ENCODE peak calls at places on chromosomes 7 and 10, in four cellular contexts. P is heart left ventricle, S is transverse colon, V is IMR-90. H is an unnamed sample.

GRCh38 chr10:89153086-89153485 is 54.0 kb downstream of the CH25H start:
- DNase-seq in S (no peak), V (no peak), P (no peak), H (no peak)

GRCh38 chr7:80686576-80686975 is 48.1 kb downstream of the CD36 start:
- DNase-seq in P (no peak), V (peak), S (no peak), H (no peak)

GRCh38 chr7:44392618-44393010 is 67.2 kb upstream of the CAMK2B start:
- DNase-seq in P (no peak), S (no peak), V (no peak), H (no peak)

GRCh38 chr10:47113907-47114500 is 186.0 kb upstream of the GDF10 start:
- DNase-seq in V (no peak), S (no peak), P (no peak), H (no peak)

GRCh38 chr7:21767300-21767900 is 178.3 kb downstream of the CDCA7L start:
- DNase-seq in P (peak), S (peak), V (peak), H (peak)

GRCh38 chr7:48089415-48089975 is 430 bp downstream of the UPP1 start:
- DNase-seq in P (no peak), S (peak), V (no peak), H (no peak)

GRCh38 chr10:31757374-31757773 is 171.3 kb downstream of the ARHGAP12 start:
- DNase-seq in S (no peak), V (no peak), P (peak), H (no peak)

GRCh38 chr7:29639887-29640600 is 76.4 kb downstream of the PRR15 start:
- DNase-seq in V (no peak), S (no peak), P (no peak), H (no peak)

GRCh38 chr10:75552171-75552570 is 120.7 kb downstream of the LRMDA start:
- DNase-seq in P (no peak), S (no peak), V (no peak), H (no peak)

GRCh38 chr10:127834221-127834620 is 58.5 kb downstream of the CLRN3 start:
- DNase-seq in S (no peak), P (peak), V (no peak), H (no peak)

GRCh38 chr7:84913731-84914130 is 273.1 kb downstream of the SEMA3D start:
- DNase-seq in V (peak), P (no peak), S (no peak), H (no peak)

GRCh38 chr7:66076459-66077329 is 1.1 kb downstream of the ASL start:
- DNase-seq in P (no peak), S (peak), V (no peak), H (no peak)

GRCh38 chr7:32846630-32847225 is 44.8 kb downstream of the KBTBD2 start:
- DNase-seq in P (peak), S (peak), V (peak), H (peak)

GRCh38 chr10:86657011-86657395 is 2.7 kb downstream of the OPN4 start:
- DNase-seq in S (peak), V (no peak), P (no peak), H (no peak)

GRCh38 chr10:114697061-114697598 is 39.1 kb upstream of the ABLIM1 start:
- DNase-seq in V (peak), P (peak), S (no peak), H (no peak)

GRCh38 chr7:2698581-2699288 is 10.7 kb downstream of the AMZ1 start:
- DNase-seq in P (no peak), S (no peak), V (no peak), H (no peak)

GRCh38 chr7:139651308-139651707 is 126.5 kb downstream of the HIPK2 start:
- DNase-seq in P (no peak), S (no peak), V (peak), H (no peak)

GRCh38 chr7:27095897-27096755 is at the start of gene HOXA1:
- DNase-seq in V (peak), P (peak), S (peak), H (peak)

GRCh38 chr10:112701528-112702295 is 248.3 kb upstream of the TCF7L2 start:
- DNase-seq in S (no peak), V (no peak), P (no peak), H (no peak)

GRCh38 chr10:133045556-133046483 is 41.9 kb upstream of the ADGRA1 start:
- DNase-seq in S (no peak), P (no peak), V (no peak), H (no peak)

GRCh38 chr10:129893690-129894089 is 70.4 kb downstream of the EBF3 start:
- DNase-seq in P (peak), S (no peak), V (no peak), H (no peak)

GRCh38 chr7:56174346-56175085 is 58.3 kb upstream of the NUPR2 start:
- DNase-seq in S (no peak), P (no peak), V (no peak), H (no peak)

GRCh38 chr7:129550673-129551360 is 48.5 kb downstream of the SMKR1 start:
- DNase-seq in S (no peak), P (no peak), V (no peak), H (no peak)

GRCh38 chr10:119688033-119688508 is 36.9 kb downstream of the BAG3 start:
- DNase-seq in P (no peak), V (no peak), S (no peak), H (peak)

GRCh38 chr7:24125765-24126164 is 158.2 kb upstream of the NPY start:
- DNase-seq in V (no peak), S (no peak), P (no peak), H (no peak)

GRCh38 chr10:42990016-42990720 is 86.7 kb upstream of the RET start:
- DNase-seq in P (no peak), S (no peak), V (no peak), H (no peak)

GRCh38 chr10:78950656-78951587 is 117.8 kb upstream of the ZMIZ1 start:
- DNase-seq in S (no peak), V (no peak), P (peak), H (no peak)

GRCh38 chr10:91006001-91006751 is 85.3 kb upstream of the ANKRD1 start:
- DNase-seq in P (peak), S (peak), V (peak), H (peak)

GRCh38 chr7:138961159-138961558 is 20.0 kb downstream of the KIAA1549 start:
- DNase-seq in S (peak), V (no peak), P (no peak), H (no peak)

GRCh38 chr7:155299539-155300202 is 2.0 kb downstream of the INSIG1 start:
- DNase-seq in V (no peak), S (no peak), P (no peak), H (peak)

GRCh38 chr10:123102673-123103072 is 33.1 kb upstream of the HMX3 start:
- DNase-seq in V (no peak), S (no peak), P (no peak), H (no peak)

GRCh38 chr10:99419688-99420087 is 10.7 kb downstream of the GOT1 start:
- DNase-seq in P (no peak), V (no peak), S (no peak), H (no peak)

GRCh38 chr10:50991496-50992355 is 82.6 kb upstream of the PRKG1 start:
- DNase-seq in V (peak), S (peak), P (peak), H (no peak)
- TF ChIP-seq POLR2A in V (peak), S (peak), P (peak), H (no peak)

DNA sequence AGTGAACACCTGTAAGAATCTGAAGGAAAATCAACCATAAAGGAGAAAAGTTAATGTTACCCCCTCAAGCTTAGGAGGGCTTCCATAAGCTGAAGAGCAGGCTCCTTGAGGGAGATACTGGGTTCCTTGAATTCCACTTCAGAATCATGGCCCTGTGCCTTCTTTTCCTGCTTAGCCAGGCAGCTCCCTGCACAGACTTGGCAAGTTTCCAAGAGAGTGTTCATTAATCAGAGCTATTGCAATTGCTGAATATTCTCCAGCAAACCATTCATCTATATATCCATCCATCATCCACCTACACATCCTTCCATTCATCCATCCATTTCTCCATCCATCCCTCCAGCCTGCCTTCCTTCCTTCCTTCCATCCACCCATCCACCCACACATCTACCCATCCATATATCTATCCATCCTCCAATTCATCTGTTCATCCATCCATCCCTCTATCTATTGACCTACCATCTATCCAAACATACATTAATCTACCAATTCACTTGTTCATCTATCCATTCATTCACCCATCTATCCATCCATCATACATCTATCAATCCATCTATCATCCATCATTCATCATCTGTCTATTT is 574.4 kb downstream of the PTPRN2 start:
- DNase-seq in P (no peak), S (no peak), V (no peak), H (no peak)
- TF ChIP-seq POLR2A in P (no peak), S (no peak), V (no peak), H (no peak)

DNA sequence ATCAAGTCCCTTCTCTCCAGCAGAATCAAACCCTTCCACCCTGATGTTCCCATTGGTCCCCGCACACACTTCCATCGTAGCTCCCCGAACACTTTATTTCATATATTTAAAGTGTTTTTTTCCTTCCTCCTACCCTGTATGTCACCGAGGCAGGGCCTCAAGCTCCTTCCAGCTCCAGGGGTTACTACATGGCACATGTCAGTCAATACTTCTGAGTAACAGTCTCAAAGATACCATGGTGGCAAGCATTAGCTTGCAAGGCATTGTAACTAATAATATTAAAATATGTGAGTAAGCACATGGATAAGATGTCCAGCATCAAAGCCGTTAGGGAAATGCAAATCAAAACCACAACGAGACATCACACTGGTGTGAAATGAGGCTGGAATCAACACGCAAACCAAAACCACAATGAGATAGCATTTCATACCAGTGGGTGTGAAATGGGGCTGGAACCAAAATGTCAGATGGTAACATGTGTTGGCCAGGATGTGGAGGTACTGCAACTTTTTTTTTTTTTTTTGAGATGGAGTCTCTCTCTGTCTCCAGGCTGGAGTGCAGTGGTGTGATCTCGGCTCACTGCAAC is 124.9 kb upstream of the C1QL3 start:
- DNase-seq in V (no peak), S (no peak), P (no peak), H (peak)
- TF ChIP-seq POLR2A in V (no peak), S (no peak), P (no peak), H (no peak)

GRCh38 chr7:106112972-106113421 is 885 bp upstream of the SYPL1 start:
- DNase-seq in S (no peak), P (no peak), V (no peak), H (no peak)

GRCh38 chr7:106112118-106112971 is at the start of gene SYPL1:
- DNase-seq in S (peak), P (peak), V (peak), H (peak)

GRCh38 chr7:106110238-106110560 is 1.9 kb downstream of the SYPL1 start:
- DNase-seq in V (no peak), P (no peak), S (no peak), H (peak)

GRCh38 chr7:106110885-106111670 is 1.0 kb downstream of the SYPL1 start:
- DNase-seq in P (no peak), S (no peak), V (no peak), H (peak)

DNA sequence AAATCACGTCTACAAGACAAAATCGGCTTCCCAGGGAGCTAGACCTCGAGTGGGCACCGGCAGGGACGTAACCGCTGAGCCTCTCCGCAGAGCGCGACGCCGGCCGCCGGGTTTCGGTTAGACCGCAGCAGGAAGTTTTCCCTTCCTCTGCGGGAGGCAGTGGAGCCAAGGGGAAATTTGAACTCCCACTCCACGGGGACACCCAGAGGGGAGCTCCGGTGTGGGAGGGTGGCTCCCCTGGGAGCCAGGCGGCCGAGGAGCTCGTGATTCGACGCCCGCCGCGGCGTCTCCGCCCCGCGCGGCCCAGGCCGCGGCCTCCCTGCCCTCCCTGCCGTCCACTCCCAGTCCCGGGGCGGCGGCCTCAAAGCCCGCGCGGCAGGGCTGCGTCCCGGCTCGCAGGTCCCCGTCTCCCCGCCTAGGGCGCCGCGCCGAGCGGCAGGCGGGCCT is 418 bp downstream of the SYPL1 start:
- DNase-seq in V (no peak), P (peak), S (peak), H (peak)
- TF ChIP-seq POLR2A in V (peak), P (no peak), S (peak), H (peak)

GRCh38 chr7:135169936-135170222 is 628 bp downstream of the CYREN start:
- DNase-seq in V (no peak), P (no peak), S (no peak), H (no peak)

GRCh38 chr7:135168001-135168400 is 2.5 kb downstream of the CYREN start:
- DNase-seq in S (peak), P (no peak), V (no peak), H (peak)

GRCh38 chr7:135169141-135169935 is 1.2 kb downstream of the CYREN start:
- DNase-seq in S (peak), V (peak), P (no peak), H (peak)

GRCh38 chr7:135168489-135169140 is 1.9 kb downstream of the CYREN start:
- DNase-seq in V (no peak), P (no peak), S (no peak), H (no peak)

DNA sequence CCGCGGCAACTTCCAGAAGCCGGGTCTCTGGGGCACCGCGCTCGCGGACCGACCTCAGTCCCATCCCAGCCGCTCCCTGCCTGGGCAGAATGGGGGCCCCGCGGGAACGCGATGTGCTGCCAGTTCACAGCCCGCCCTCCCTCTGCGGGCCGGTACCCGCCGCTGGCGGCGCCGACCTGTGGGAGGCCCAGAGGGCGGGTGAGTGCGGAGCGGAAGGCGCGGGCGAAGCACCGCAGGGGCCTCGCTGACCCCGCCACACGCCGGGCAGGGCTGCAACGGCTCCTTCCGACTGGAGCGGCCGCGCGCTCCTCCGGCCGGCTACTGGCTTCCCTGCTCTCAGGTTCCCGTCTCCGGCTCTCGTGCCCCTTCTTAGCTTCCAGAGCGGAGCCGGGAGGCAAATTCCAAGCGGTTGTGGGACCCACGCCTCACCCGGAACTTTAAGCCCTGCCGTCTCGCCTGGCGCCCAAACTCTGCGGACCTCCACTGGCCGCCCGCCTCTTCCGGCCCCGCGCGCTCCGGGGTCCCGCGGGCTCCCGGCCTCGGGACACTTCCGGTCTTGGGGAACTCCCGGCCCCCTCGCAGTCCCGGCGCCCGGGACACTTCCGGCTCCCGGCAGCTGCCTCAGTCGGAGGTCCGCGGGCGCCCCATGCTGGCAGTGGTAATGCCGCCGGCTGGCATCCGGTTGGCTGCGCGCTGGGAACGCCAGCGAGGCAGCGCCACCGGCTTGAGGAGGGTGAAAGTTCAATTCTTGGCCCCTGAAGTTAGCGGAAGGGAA is at the start of gene CYREN:
- DNase-seq in V (peak), P (peak), S (peak), H (peak)
- TF ChIP-seq POLR2A in V (peak), P (peak), S (peak), H (peak)

DNA sequence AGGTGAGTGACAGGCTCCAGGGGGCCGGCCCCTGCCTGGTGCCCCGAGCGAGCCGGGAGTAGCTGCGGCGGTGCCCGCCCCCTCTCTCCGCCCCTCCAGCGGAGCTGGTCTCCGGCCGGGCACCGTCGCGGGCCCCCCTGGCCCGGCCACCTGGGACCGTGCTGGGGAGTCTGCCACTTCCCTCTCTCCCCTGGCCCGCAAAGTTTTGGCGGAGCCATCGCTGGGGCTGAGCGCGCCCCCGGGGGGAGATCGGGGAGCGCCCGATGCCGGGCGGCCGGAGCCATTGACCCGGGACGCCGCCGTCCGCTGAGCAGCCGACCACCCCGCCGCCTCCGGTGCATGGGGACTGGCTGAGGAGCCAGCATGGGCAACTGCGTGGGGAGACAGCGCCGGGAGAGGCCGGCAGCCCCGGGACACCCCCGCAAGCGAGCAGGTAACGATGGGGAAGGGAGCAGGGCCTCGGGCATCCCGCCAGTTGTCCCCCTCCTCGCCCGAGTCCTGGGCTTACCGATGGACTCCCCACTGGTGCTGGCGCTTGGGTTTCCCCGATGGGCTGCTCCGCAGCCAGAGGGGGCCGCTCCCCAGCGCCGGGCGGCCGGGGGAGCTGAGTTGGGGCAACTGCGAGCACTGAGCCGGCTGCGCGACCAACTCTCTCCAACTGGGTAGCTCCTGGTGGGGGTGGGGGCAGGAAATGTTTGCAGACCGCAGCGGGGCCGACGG is at the start of gene UBTD1:
- DNase-seq in V (peak), P (peak), S (peak), H (peak)
- TF ChIP-seq POLR2A in V (no peak), P (peak), S (no peak), H (no peak)

DNA sequence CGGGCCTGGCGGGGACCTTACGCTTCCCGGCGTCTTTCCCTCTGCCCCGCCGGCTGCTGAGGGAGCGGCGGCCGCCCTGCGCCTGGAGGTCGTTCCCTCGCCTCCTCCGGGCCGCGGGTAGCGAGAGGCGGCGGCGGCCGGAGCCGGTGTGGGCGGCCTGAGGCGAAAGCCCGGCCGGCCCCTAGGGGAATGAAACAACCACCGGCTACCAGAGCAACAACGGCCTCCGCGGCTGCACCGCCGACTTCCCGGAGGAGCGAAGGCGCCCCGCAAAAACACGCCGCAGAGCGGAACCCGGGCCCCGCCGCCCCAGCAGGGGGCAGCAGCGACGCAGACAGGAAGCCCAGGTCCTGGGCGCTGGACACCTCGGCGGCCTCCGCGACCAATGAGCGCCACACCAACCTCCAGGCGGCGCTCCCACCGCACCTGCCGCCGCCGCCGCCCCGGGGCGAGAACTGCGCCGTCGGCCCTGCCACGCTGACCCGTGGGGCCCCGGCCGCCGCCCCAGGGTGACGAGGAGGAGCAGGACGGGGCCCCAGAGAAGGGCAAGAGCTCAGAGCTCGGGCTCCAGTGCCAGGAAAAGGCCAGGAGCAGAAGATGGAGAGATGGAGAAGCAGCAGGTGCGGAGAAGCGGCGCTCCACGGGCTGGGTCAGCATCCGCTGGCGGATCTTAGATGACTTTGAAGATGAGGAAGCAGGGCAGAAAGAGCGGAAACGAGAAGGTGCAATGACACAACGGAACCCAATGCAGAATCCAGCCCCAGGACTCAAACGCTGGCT is 10.4 kb upstream of the ACSM6 start:
- DNase-seq in V (peak), P (peak), S (peak), H (peak)
- TF ChIP-seq POLR2A in V (no peak), P (peak), S (peak), H (peak)